ENCODE peak calls at places on chromosomes 7 and 10, in ten cellular contexts. V is glutamatergic neuron, K is HFFc6, X is epithelial cell of proximal tubule, J is heart left ventricle, S is fibroblast of lung, A is transverse colon, M is IMR-90, G is HCT116, F is thoracic aorta. B is an unnamed sample.

GRCh38 chr10:77111611-77112550 is 525.7 kb downstream of the KCNMA1 start:
- DNase-seq in V (no peak), K (peak; percentile 80), X (peak; percentile 56), J (no peak), S (peak; percentile 95), A (no peak), M (peak; percentile 87), G (peak; percentile 16), F (no peak), B (peak; percentile 5)

GRCh38 chr10:127532193-127532592 is 16.9 kb upstream of the NPS start:
- DNase-seq in V (no peak), K (no peak), X (no peak), J (no peak), S (no peak), A (no peak), M (no peak), G (no peak), F (no peak), B (no peak)

GRCh38 chr7:150988230-150989226 is 2.3 kb upstream of the NOS3 start:
- DNase-seq in V (peak; percentile 92), K (no peak), X (no peak), J (peak; percentile 79), S (no peak), A (peak; percentile 61), M (no peak), G (no peak), F (no peak), B (peak; percentile 79)

GRCh38 chr7:26439502-26440252 is 148.0 kb downstream of the SNX10 start:
- DNase-seq in V (peak; percentile 79), K (no peak), X (no peak), J (no peak), S (no peak), A (no peak), M (no peak), G (no peak), F (no peak), B (no peak)

GRCh38 chr10:112565434-112566053 is 118.5 kb downstream of the VTI1A start:
- DNase-seq in V (peak; percentile 20), K (peak; percentile 73), X (peak; percentile 39), J (no peak), S (peak; percentile 59), A (peak; percentile 32), M (peak; percentile 72), G (peak; percentile 67), F (no peak), B (peak; percentile 42)

GRCh38 chr7:1156782-1157535 is 3.0 kb downstream of the ZFAND2A start:
- DNase-seq in V (no peak), K (peak; percentile 23), X (no peak), J (no peak), S (peak; percentile 47), A (peak; percentile 63), M (peak; percentile 52), G (no peak), F (no peak), B (no peak)

GRCh38 chr7:28958235-28958945 is at the start of gene TRIL:
- DNase-seq in V (peak; percentile 66), K (no peak), X (no peak), J (peak; percentile 94), S (peak; percentile 86), A (peak; percentile 63), M (peak; percentile 50), G (no peak), F (no peak), B (peak; percentile 25)

GRCh38 chr10:18343573-18343972 is 203.3 kb downstream of the CACNB2 start:
- DNase-seq in V (no peak), K (no peak), X (no peak), J (no peak), S (no peak), A (no peak), M (no peak), G (no peak), F (no peak), B (no peak)

GRCh38 chr10:7337431-7338171 is 73.2 kb downstream of the SFMBT2 start:
- DNase-seq in V (no peak), K (no peak), X (no peak), J (no peak), S (no peak), A (no peak), M (no peak), G (no peak), F (no peak), B (peak; percentile 60)

GRCh38 chr10:93746844-93747284 is 10.9 kb upstream of the LGI1 start:
- DNase-seq in V (no peak), K (peak; percentile 99), X (peak; percentile 43), J (no peak), S (peak; percentile 98), A (peak; percentile 22), M (peak; percentile 89), G (peak; percentile 70), F (no peak), B (peak; percentile 10)

GRCh38 chr10:5927306-5927705 is 37.3 kb downstream of the FBH1 start:
- DNase-seq in V (no peak), K (peak; percentile 63), X (no peak), J (no peak), S (peak; percentile 81), A (no peak), M (peak; percentile 92), G (no peak), F (no peak), B (no peak)

GRCh38 chr7:92856436-92856835 is 20.1 kb upstream of the CDK6 start:
- DNase-seq in V (no peak), K (no peak), X (no peak), J (no peak), S (no peak), A (no peak), M (no peak), G (no peak), F (no peak), B (no peak)

GRCh38 chr10:91479583-91479982 is 69.4 kb downstream of the HECTD2 start:
- DNase-seq in V (no peak), K (no peak), X (no peak), J (no peak), S (no peak), A (no peak), M (no peak), G (no peak), F (no peak), B (no peak)

GRCh38 chr7:21067216-21067615 is 280.5 kb upstream of the SP8 start:
- DNase-seq in V (no peak), K (no peak), X (no peak), J (no peak), S (no peak), A (no peak), M (no peak), G (no peak), F (no peak), B (no peak)

GRCh38 chr10:47184724-47185330 is 115.2 kb upstream of the GDF10 start:
- DNase-seq in V (no peak), K (no peak), X (no peak), J (no peak), S (no peak), A (no peak), M (no peak), G (no peak), F (no peak), B (no peak)

GRCh38 chr7:11130012-11130411 is 156.3 kb downstream of the PHF14 start:
- DNase-seq in V (no peak), K (peak; percentile 59), X (no peak), J (no peak), S (peak; percentile 76), A (no peak), M (peak; percentile 95), G (no peak), F (no peak), B (peak; percentile 17)

GRCh38 chr7:25125137-25125946 is at the start of gene CYCS:
- DNase-seq in V (peak; percentile 99), K (peak; percentile 100), X (peak; percentile 89), J (peak; percentile 100), S (peak; percentile 100), A (peak; percentile 100), M (peak; percentile 100), G (peak; percentile 99), F (peak; percentile 99), B (peak; percentile 100)
- TF ChIP-seq CTCF in V (no peak), K (no peak), X (no peak), J (no peak), S (no peak), A (no peak), M (no peak), G (no peak), F (no peak), B (no peak)

DNA sequence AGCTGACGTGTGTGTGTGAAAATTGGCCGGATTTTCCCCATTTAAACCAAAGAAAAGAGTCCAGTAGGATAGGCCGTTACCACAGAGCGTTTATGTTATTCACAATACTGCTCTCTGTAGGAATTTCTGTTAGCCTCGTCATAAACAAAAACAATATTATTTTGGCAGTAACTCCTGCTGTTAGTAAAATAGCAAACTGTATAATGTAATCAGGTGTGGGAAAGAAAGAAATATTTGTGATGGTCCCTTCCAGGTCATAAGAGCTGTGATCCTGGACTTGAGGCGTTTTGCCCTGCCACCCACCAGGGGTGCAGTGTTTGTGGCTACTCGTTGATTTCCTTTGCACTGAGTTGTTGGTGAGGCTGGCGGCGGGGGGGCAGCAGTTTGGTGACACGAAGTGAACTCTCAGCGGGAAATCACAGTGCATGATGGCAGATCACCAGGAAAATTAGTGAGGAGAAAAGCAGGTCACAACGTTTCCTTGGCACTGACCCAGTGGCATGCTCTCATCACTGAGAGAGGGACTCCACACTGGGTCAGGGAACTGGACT is 2.8 kb downstream of the EEPD1 start:
- DNase-seq in V (no peak), K (no peak), X (no peak), J (no peak), S (peak; percentile 27), A (peak; percentile 47), M (peak; percentile 53), G (no peak), F (no peak), B (no peak)
- TF ChIP-seq CTCF in V (no peak), K (no peak), X (no peak), J (peak; percentile 19), S (no peak), A (no peak), M (peak; percentile 12), G (no peak), F (no peak), B (no peak)

GRCh38 chr7:52711951-52712350 is 323.5 kb upstream of the POM121L12 start:
- DNase-seq in V (no peak), K (no peak), X (no peak), J (no peak), S (no peak), A (no peak), M (no peak), G (no peak), F (no peak), B (no peak)
- TF ChIP-seq CTCF in V (no peak), K (no peak), X (no peak), J (no peak), S (no peak), A (no peak), M (no peak), G (no peak), F (no peak), B (no peak)

GRCh38 chr10:84739641-84740040 is 411.3 kb downstream of the CCSER2 start:
- DNase-seq in V (no peak), K (no peak), X (no peak), J (no peak), S (no peak), A (no peak), M (no peak), G (no peak), F (no peak), B (no peak)

DNA sequence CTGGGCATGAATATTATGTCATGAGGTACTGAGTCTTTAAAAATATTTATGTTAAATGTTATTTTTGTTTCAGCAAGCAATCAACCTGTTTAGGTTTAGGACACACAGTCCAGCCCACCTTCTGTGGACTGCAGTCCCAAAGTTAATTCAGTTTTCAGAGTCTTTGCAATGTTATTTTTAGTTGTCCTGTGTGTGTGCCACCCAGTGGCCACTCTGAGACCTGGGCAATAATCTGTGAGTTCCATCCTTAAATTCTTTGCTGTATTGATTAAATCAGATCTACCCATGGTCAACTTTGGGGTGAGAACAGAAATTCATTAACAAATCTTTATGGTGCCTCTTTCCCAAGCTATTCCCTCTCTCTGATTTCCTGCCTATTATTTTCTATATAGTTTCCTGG is 415.1 kb downstream of the CCSER2 start:
- DNase-seq in V (no peak), K (no peak), X (no peak), J (no peak), S (no peak), A (no peak), M (no peak), G (peak; percentile 2), F (no peak), B (no peak)
- TF ChIP-seq CTCF in V (peak; percentile 66), K (peak; percentile 45), X (peak; percentile 68), J (peak; percentile 44), S (no peak), A (peak; percentile 35), M (peak; percentile 21), G (peak; percentile 28), F (no peak), B (no peak)